ENCODE peak calls at places on chromosome 12, in nine cellular contexts. X is astrocyte of the spinal cord, Y is IMR-90, I is lower leg skin, F is activated B cell treated with CpG ODN at 0.5 μM for 24 hours, E is nephron progenitor cell, S is endodermal cell, V is dorsolateral prefrontal cortex, P is HepG2. H is an unnamed sample.

GRCh38 chr12:105273601-105274000 is 37.6 kb upstream of the APPL2 start:
- DNase-seq in E (no peak), X (no peak), V (no peak), P (no peak), Y (no peak), F (no peak), I (no peak), S (no peak), H (no peak)

GRCh38 chr12:90280033-90280432 is 571.4 kb upstream of the ATP2B1 start:
- DNase-seq in V (no peak), Y (peak), E (no peak), F (no peak), X (peak), P (no peak), S (no peak), I (no peak), H (no peak)

GRCh38 chr12:553216-554000 is 93.7 kb downstream of the B4GALNT3 start:
- DNase-seq in I (no peak), E (no peak), X (no peak), S (no peak), Y (no peak), F (no peak), V (no peak), P (no peak), H (peak)

GRCh38 chr12:108620236-108620879 is 13.3 kb downstream of the SELPLG start:
- DNase-seq in S (no peak), P (peak), E (no peak), I (no peak), F (no peak), X (no peak), V (no peak), Y (peak), H (no peak)

GRCh38 chr12:76455582-76456345 is 103.8 kb downstream of the OSBPL8 start:
- DNase-seq in X (peak), F (no peak), P (peak), S (no peak), E (no peak), Y (peak), V (no peak), I (no peak), H (no peak)

GRCh38 chr12:124007810-124008570 is 35.0 kb downstream of the ZNF664 start:
- DNase-seq in E (no peak), I (no peak), F (no peak), X (no peak), P (no peak), V (no peak), S (no peak), Y (peak), H (no peak)

GRCh38 chr12:105317453-105317852 is 13.0 kb upstream of the C12orf75 start:
- DNase-seq in I (no peak), X (peak), E (no peak), V (no peak), P (no peak), F (no peak), S (no peak), Y (peak), H (no peak)

GRCh38 chr12:131134523-131135310 is 181.0 kb downstream of the ADGRD1 start:
- DNase-seq in F (no peak), V (no peak), Y (no peak), X (no peak), P (no peak), E (no peak), S (no peak), I (no peak), H (peak)

GRCh38 chr12:113329022-113329790 is 5.7 kb downstream of the SLC8B1 start:
- DNase-seq in P (no peak), V (no peak), X (no peak), F (no peak), S (no peak), I (no peak), E (no peak), Y (no peak), H (no peak)

GRCh38 chr12:59499774-59500173 is 96.1 kb upstream of the SLC16A7 start:
- DNase-seq in I (no peak), S (no peak), E (no peak), Y (no peak), F (no peak), X (no peak), V (no peak), P (no peak), H (no peak)

GRCh38 chr12:8648598-8649205 is 13.9 kb downstream of the MFAP5 start:
- DNase-seq in X (no peak), Y (no peak), F (no peak), V (no peak), I (no peak), S (peak), P (no peak), E (no peak), H (no peak)

DNA sequence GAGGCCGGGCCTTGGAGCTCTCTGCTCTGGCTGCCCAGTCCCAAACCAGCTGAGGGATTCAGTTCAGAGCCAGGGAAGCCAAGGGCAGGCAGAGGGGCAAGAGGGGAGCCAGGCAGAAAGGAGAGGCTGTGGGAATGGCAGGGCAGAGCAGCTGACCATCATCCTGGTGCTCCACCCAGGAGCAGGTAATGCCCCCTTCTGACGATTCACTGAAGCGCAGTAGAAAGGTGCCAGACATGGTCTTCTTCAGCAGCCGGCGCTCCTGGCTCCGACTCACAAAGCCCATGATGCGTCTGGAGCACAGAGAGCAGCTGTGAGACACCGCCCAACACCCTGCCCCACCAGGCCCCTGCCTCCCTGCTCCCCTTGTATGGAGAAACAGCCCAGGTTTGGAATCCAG is 8.0 kb downstream of the IL23A start:
- DNase-seq in S (peak), I (no peak), F (no peak), V (no peak), X (no peak), E (no peak), P (no peak), Y (no peak), H (no peak)
- TF ChIP-seq CTCF in S (peak), I (no peak), F (no peak), V (no peak), X (no peak), E (no peak), P (peak), Y (no peak), H (no peak)

GRCh38 chr12:43805857-43806736 is at the start of gene TWF1:
- DNase-seq in S (peak), Y (peak), F (peak), X (peak), V (peak), P (peak), I (peak), E (peak), H (peak)
- TF ChIP-seq CTCF in S (peak), Y (peak), F (no peak), X (peak), V (no peak), P (no peak), I (no peak), E (peak), H (peak)

GRCh38 chr12:3299929-3300832 is 190.8 kb upstream of the PRMT8 start:
- DNase-seq in V (peak), S (peak), P (peak), X (peak), Y (peak), F (peak), I (peak), E (peak), H (peak)
- TF ChIP-seq CTCF in V (peak), S (peak), P (peak), X (peak), Y (peak), F (peak), I (no peak), E (peak), H (peak)

GRCh38 chr12:111121840-111122239 is 201.5 kb upstream of the MYL2 start:
- DNase-seq in I (no peak), E (no peak), Y (no peak), V (no peak), P (no peak), X (no peak), S (no peak), F (no peak), H (no peak)
- TF ChIP-seq CTCF in I (no peak), E (peak), Y (no peak), V (no peak), P (no peak), X (no peak), S (peak), F (no peak), H (no peak)

GRCh38 chr12:2008677-2009076 is 4.4 kb upstream of the DCP1B start:
- DNase-seq in I (no peak), X (peak), P (no peak), V (no peak), S (no peak), E (no peak), Y (peak), F (no peak), H (no peak)

GRCh38 chr12:2003676-2004112 is 563 bp downstream of the DCP1B start:
- DNase-seq in E (no peak), I (no peak), P (no peak), F (no peak), S (no peak), V (no peak), Y (peak), X (no peak), H (no peak)

GRCh38 chr12:2009623-2010022 is 5.4 kb upstream of the DCP1B start:
- DNase-seq in E (no peak), Y (no peak), V (no peak), S (no peak), P (peak), F (no peak), X (no peak), I (no peak), H (no peak)

GRCh38 chr12:2004113-2004929 is at the start of gene DCP1B:
- DNase-seq in V (peak), X (peak), E (peak), S (peak), P (peak), I (peak), F (peak), Y (peak), H (peak)
- TF ChIP-seq CTCF in V (peak), X (no peak), E (no peak), S (peak), P (peak), I (no peak), F (no peak), Y (no peak), H (no peak)

H was measured in osteocyte.